ENCODE peak calls at places on chromosomes 1 and 21, in eight cellular contexts. S is colonic mucosa, C is mammary epithelial cell, F is HCT116, W is AG10803, D is A549, O is choroid plexus epithelial cell, Q is fibroblast of the aortic adventitia. H is an unnamed sample.

GRCh38 chr1:227792216-227793078 is 23.0 kb upstream of the PRSS38 start:
- DNase-seq in S (no peak), C (no peak), F (no peak), W (no peak), D (no peak), O (no peak), Q (no peak), H (no peak)

GRCh38 chr1:70278710-70279109 is 57.5 kb downstream of the SRSF11 start:
- DNase-seq in S (peak; percentile 25), C (no peak), F (no peak), W (no peak), D (no peak), O (no peak), Q (no peak), H (no peak)

GRCh38 chr1:113946668-113947387 is 17.7 kb downstream of the HIPK1 start:
- DNase-seq in S (no peak), C (no peak), F (no peak), W (no peak), D (no peak), O (no peak), Q (no peak), H (no peak)

GRCh38 chr1:6962390-6962955 is 177.2 kb downstream of the CAMTA1 start:
- DNase-seq in S (peak; percentile 88), C (no peak), F (peak; percentile 80), W (no peak), D (peak; percentile 75), O (peak; percentile 8), Q (no peak), H (peak; percentile 50)

GRCh38 chr1:200479816-200480215 is 70.0 kb upstream of the ZNF281 start:
- DNase-seq in S (no peak), C (no peak), F (no peak), W (no peak), D (no peak), O (no peak), Q (peak; percentile 79), H (no peak)

GRCh38 chr1:179589524-179589923 is 2.1 kb upstream of the TDRD5 start:
- DNase-seq in S (no peak), C (no peak), F (no peak), W (no peak), D (no peak), O (no peak), Q (no peak), H (no peak)

GRCh38 chr1:25022361-25023189 is 92.5 kb upstream of the RUNX3 start:
- DNase-seq in S (peak; percentile 68), C (peak; percentile 97), F (peak; percentile 59), W (peak; percentile 90), D (peak; percentile 34), O (peak; percentile 99), Q (peak; percentile 61), H (peak; percentile 63)

GRCh38 chr1:27787895-27788294 is 14.9 kb downstream of the STX12 start:
- DNase-seq in S (no peak), C (peak; percentile 67), F (no peak), W (peak; percentile 63), D (no peak), O (peak; percentile 87), Q (peak; percentile 75), H (peak; percentile 58)

GRCh38 chr1:156804572-156805243 is 11.9 kb downstream of the SH2D2A start:
- DNase-seq in S (no peak), C (no peak), F (no peak), W (peak; percentile 37), D (no peak), O (peak; percentile 38), Q (peak; percentile 65), H (no peak)

GRCh38 chr1:243595527-243596206 is 254.4 kb downstream of the AKT3 start:
- DNase-seq in S (no peak), C (peak; percentile 84), F (no peak), W (peak; percentile 80), D (no peak), O (peak; percentile 88), Q (peak; percentile 29), H (peak; percentile 94)

DNA sequence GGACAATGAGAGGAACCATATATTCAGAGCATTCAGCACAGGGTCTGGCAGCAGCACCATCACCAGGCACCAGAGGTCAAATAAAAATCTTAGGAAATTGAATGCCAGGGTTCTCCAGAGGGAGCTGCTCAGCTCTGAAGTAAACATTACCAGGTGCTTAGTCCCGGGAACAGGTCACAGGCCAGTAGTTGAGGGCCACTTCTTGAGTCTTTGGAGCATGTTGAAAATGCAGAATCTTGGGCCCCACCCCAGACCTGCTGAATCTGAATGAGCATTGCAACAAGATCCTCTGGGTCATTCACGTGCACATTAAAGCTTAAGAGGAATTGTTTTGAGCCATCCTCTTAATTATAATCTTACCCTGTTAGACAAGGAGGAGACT is 33.8 kb downstream of the PHC2 start:
- DNase-seq in S (no peak), C (no peak), F (no peak), W (no peak), D (no peak), O (no peak), Q (no peak), H (no peak)
- H3K4me3 ChIP-seq in S (no peak overlapping the region), C (no peak overlapping the region), F (no peak overlapping the region), W (no peak overlapping the region), D (no peak overlapping the region), O (no peak overlapping the region), Q (no peak overlapping the region), H (no peak overlapping the region)

GRCh38 chr1:170010443-170010842 is 64.1 kb downstream of the KIFAP3 start:
- DNase-seq in S (peak; percentile 47), C (no peak), F (peak; percentile 55), W (peak; percentile 72), D (no peak), O (peak; percentile 78), Q (peak; percentile 86), H (peak; percentile 44)
- TF ChIP-seq CTCF in S (peak; percentile 29), C (peak; percentile 48), F (peak; percentile 69), W (peak; percentile 68), D (peak; percentile 47), O (peak; percentile 45), Q (peak; percentile 50), H (peak; percentile 11)

DNA sequence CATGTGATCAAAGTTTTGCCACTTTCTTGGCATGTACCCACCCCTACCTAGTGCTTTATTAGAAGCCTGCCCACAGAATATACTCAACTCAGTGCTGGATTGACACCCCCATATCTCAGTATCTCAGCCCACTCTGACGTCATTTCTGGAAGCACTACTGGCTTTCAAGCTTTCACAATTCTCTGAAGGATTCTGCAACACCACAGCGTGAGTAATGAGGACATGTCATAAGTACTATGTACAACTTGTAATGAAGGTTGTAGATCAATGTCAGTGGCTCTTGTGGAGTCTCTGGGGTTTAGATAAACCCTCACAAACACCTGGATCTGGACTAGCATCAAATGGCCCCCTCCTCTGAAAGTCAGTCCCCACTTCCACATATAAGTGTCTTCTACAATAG is 57.2 kb downstream of the TNFSF4 start:
- DNase-seq in S (no peak), C (peak; percentile 94), F (no peak), W (peak; percentile 84), D (peak; percentile 5), O (peak; percentile 97), Q (peak; percentile 93), H (peak; percentile 91)
- H3K4me3 ChIP-seq in S (no peak overlapping the region), C (no peak overlapping the region), F (no peak overlapping the region), W (no peak overlapping the region), D (no peak overlapping the region), O (no peak overlapping the region), Q (no peak overlapping the region), H (no peak overlapping the region)

DNA sequence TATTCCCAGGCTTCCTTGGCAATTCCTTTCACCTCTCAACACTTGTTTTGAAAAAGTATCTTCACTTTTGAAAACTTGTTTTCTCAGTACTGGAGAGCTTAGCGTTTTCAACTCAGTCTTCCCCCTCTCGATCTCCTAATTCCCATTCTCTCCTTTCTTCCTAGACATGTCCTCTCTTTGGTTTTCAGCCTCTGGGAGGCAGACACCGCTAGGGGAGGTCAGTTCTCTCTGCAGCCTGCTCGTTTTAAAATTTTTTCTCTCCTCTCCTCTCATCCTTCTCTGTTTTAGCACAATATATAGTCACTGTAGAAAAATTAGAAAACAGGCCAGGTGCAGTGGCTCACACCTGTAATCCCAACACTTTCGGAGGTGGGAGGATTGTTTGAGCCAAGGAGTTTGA is 12.6 kb upstream of the RHEX start:
- DNase-seq in S (no peak), C (no peak), F (no peak), W (no peak), D (no peak), O (no peak), Q (no peak), H (no peak)
- TF ChIP-seq CTCF in S (no peak), C (no peak), F (no peak), W (no peak), D (no peak), O (no peak), Q (no peak), H (no peak)

GRCh38 chr21:43611598-43612369 is 47.5 kb downstream of the HSF2BP start:
- DNase-seq in S (peak; percentile 83), C (peak; percentile 57), F (peak; percentile 59), W (peak; percentile 46), D (peak; percentile 58), O (peak; percentile 89), Q (peak; percentile 68), H (peak; percentile 57)
- H3K4me3 ChIP-seq in S (no peak overlapping the region), C (no peak overlapping the region), F (no peak overlapping the region), W (no peak overlapping the region), D (no peak overlapping the region), O (no peak overlapping the region), Q (no peak overlapping the region), H (no peak overlapping the region)

GRCh38 chr1:54255026-54255425 is 55.1 kb downstream of the MRPL37 start:
- DNase-seq in S (no peak), C (no peak), F (no peak), W (peak; percentile 66), D (no peak), O (no peak), Q (peak; percentile 65), H (no peak)

GRCh38 chr1:54257876-54258275 is 57.9 kb downstream of the MRPL37 start:
- DNase-seq in S (no peak), C (no peak), F (no peak), W (no peak), D (no peak), O (no peak), Q (no peak), H (no peak)

GRCh38 chr1:54254055-54254454 is 54.1 kb downstream of the MRPL37 start:
- DNase-seq in S (peak; percentile 45), C (peak; percentile 25), F (no peak), W (peak; percentile 5), D (no peak), O (peak; percentile 64), Q (no peak), H (no peak)

GRCh38 chr1:54259546-54259945 is 59.6 kb downstream of the MRPL37 start:
- DNase-seq in S (no peak), C (no peak), F (no peak), W (no peak), D (no peak), O (no peak), Q (no peak), H (no peak)

GRCh38 chr1:54256756-54257155 is 56.8 kb downstream of the MRPL37 start:
- DNase-seq in S (no peak), C (no peak), F (no peak), W (no peak), D (no peak), O (no peak), Q (no peak), H (no peak)
- TF ChIP-seq CTCF in S (no peak), C (no peak), F (no peak), W (no peak), D (no peak), O (no peak), Q (no peak), H (no peak)

GRCh38 chr1:107844009-107844408 is 121.0 kb downstream of the VAV3 start:
- DNase-seq in S (no peak), C (no peak), F (no peak), W (no peak), D (no peak), O (no peak), Q (no peak), H (no peak)
- H3K4me3 ChIP-seq in S (no peak overlapping the region), C (no peak overlapping the region), F (no peak overlapping the region), W (no peak overlapping the region), D (no peak overlapping the region), O (no peak overlapping the region), Q (no peak overlapping the region), H (no peak overlapping the region)

H was measured in bronchial epithelial cell.